ENCODE peak calls at places on chromosome 4, in seven cellular contexts. P is GM04503, L is lung microvascular endothelial cell, Y is RKO, H is fibroblast of mammary gland, N is dermis microvascular lymphatic vessel endothelial cell, O is colonic mucosa. Z is an unnamed sample.
A peak's percentile ranks its signal among the peaks of the same experiment; 100 is the strongest.

GRCh38 chr4:74623041-74623440 is 171.3 kb downstream of the BTC start:
- DNase-seq in P (no peak), L (peak; percentile 88), Y (peak; percentile 73), H (peak; percentile 72), N (peak; percentile 86), O (peak; percentile 47), Z (peak; percentile 54)

GRCh38 chr4:67106846-67107467 is 438.3 kb downstream of the CENPC start:
- DNase-seq in P (no peak), L (no peak), Y (no peak), H (no peak), N (no peak), O (no peak), Z (no peak)

GRCh38 chr4:6916587-6917444 is 7.2 kb downstream of the TBC1D14 start:
- DNase-seq in P (no peak), L (no peak), Y (no peak), H (peak; percentile 27), N (peak; percentile 47), O (peak; percentile 85), Z (peak; percentile 30)

GRCh38 chr4:107183155-107183774 is 147.2 kb upstream of the DKK2 start:
- DNase-seq in P (peak; percentile 16), L (peak; percentile 79), Y (peak; percentile 78), H (peak; percentile 73), N (peak; percentile 64), O (peak; percentile 29), Z (peak; percentile 23)

GRCh38 chr4:6727943-6728250 is 11.9 kb downstream of the BLOC1S4 start:
- DNase-seq in P (no peak), L (no peak), Y (no peak), H (no peak), N (no peak), O (no peak), Z (no peak)

GRCh38 chr4:1053080-1053661 is 41.7 kb downstream of the FGFRL1 start:
- DNase-seq in P (peak; percentile 83), L (no peak), Y (no peak), H (peak; percentile 60), N (no peak), O (no peak), Z (no peak)

GRCh38 chr4:180832086-180832485 is 1411.1 kb upstream of the TENM3 start:
- DNase-seq in P (no peak), L (no peak), Y (peak; percentile 20), H (no peak), N (no peak), O (no peak), Z (no peak)

GRCh38 chr4:3529363-3529762 is 2.9 kb downstream of the LRPAP1 start:
- DNase-seq in P (no peak), L (no peak), Y (no peak), H (peak; percentile 38), N (no peak), O (no peak), Z (no peak)

GRCh38 chr4:36224969-36225903 is 19.1 kb downstream of the ARAP2 start:
- DNase-seq in P (no peak), L (no peak), Y (no peak), H (no peak), N (no peak), O (no peak), Z (no peak)

GRCh38 chr4:174539571-174539970 is 17.3 kb upstream of the HPGD start:
- DNase-seq in P (no peak), L (no peak), Y (no peak), H (no peak), N (no peak), O (no peak), Z (no peak)

GRCh38 chr4:169256101-169256612 is 14.6 kb downstream of the SH3RF1 start:
- DNase-seq in P (no peak), L (no peak), Y (peak; percentile 24), H (peak; percentile 70), N (no peak), O (no peak), Z (no peak)